ENCODE peak calls at places on chromosomes 1 and 21, in six cellular contexts. J, Z, F, M, X and E are unnamed samples.
A peak's percentile ranks its signal among the peaks of the same experiment; 100 is the strongest.

GRCh38 chr1:245880754-245881403 is 626.2 kb downstream of the SMYD3 start:
- DNase-seq in X (no peak), J (no peak), Z (no peak), F (no peak), M (no peak), E (no peak)

GRCh38 chr1:21050031-21050430 is 126.7 kb downstream of the EIF4G3 start:
- DNase-seq in X (no peak), J (no peak), Z (no peak), F (no peak), M (no peak), E (no peak)

GRCh38 chr1:22710688-22711024 is at the start of gene EPHB2:
- DNase-seq in J (no peak), X (peak; percentile 96), F (peak; percentile 27), Z (no peak), M (no peak), E (no peak)

GRCh38 chr1:34844252-34844634 is 15.3 kb downstream of the SMIM12 start:
- DNase-seq in M (no peak), F (no peak), J (no peak), Z (no peak), X (no peak), E (no peak)

GRCh38 chr21:46117586-46118304 is 19.8 kb downstream of the COL6A2 start:
- DNase-seq in X (peak; percentile 32), F (no peak), M (no peak), Z (no peak), J (peak; percentile 63), E (peak; percentile 77)

GRCh38 chr1:212045981-212046380 is 10.4 kb downstream of the DTL start:
- DNase-seq in J (no peak), M (no peak), F (no peak), Z (no peak), X (no peak), E (no peak)

GRCh38 chr1:27235827-27236226 is 1.4 kb downstream of the WDTC1 start:
- DNase-seq in J (no peak), M (no peak), F (no peak), X (no peak), Z (no peak), E (no peak)

GRCh38 chr1:158951956-158952355 is 20.6 kb downstream of the PYHIN1 start:
- DNase-seq in J (no peak), Z (no peak), F (no peak), M (no peak), X (no peak), E (no peak)

GRCh38 chr1:204107892-204108291 is 35.0 kb downstream of the SOX13 start:
- DNase-seq in F (no peak), Z (no peak), X (no peak), J (no peak), M (no peak), E (no peak)

GRCh38 chr1:14888374-14888773 is 265.2 kb upstream of the TMEM51 start:
- DNase-seq in J (no peak), X (no peak), F (no peak), Z (no peak), M (no peak), E (no peak)

GRCh38 chr1:117636637-117637425 is 31.0 kb downstream of the TENT5C start:
- DNase-seq in X (no peak), Z (no peak), J (no peak), M (no peak), F (no peak), E (peak; percentile 34)

GRCh38 chr1:76989976-76990375 is 122.7 kb downstream of the ST6GALNAC5 start:
- DNase-seq in J (no peak), M (no peak), Z (no peak), F (no peak), X (no peak), E (no peak)

GRCh38 chr21:39184050-39184980 is 1.1 kb upstream of the PSMG1 start:
- DNase-seq in F (no peak), J (no peak), M (no peak), Z (no peak), X (no peak), E (no peak)

GRCh38 chr21:21664871-21665270 is 666.7 kb downstream of the NCAM2 start:
- DNase-seq in F (no peak), M (no peak), X (no peak), Z (no peak), J (no peak), E (no peak)

GRCh38 chr1:41444246-41444645 is 40.2 kb downstream of the EDN2 start:
- DNase-seq in F (no peak), X (no peak), J (no peak), Z (no peak), M (no peak), E (no peak)

GRCh38 chr21:44259082-44259705 is 2.5 kb downstream of the DNMT3L start:
- DNase-seq in X (no peak), F (no peak), Z (no peak), M (peak; percentile 77), J (no peak), E (no peak)

GRCh38 chr1:151641229-151641628 is 29.4 kb downstream of the SNX27 start:
- DNase-seq in J (no peak), M (no peak), F (no peak), Z (no peak), X (no peak), E (no peak)

GRCh38 chr1:236401698-236402097 is 7.6 kb downstream of the EDARADD start:
- DNase-seq in M (no peak), Z (no peak), F (no peak), X (no peak), J (no peak), E (no peak)

GRCh38 chr1:246503341-246503740 is 3.7 kb downstream of the SMYD3 start:
- DNase-seq in M (no peak), J (no peak), F (no peak), X (no peak), Z (no peak), E (no peak)

GRCh38 chr1:8162168-8162567 is 136.1 kb upstream of the ERRFI1 start:
- DNase-seq in Z (no peak), X (no peak), F (no peak), J (no peak), M (no peak), E (no peak)

GRCh38 chr1:159790237-159790917 is 9.6 kb downstream of the DUSP23 start:
- DNase-seq in F (no peak), X (peak; percentile 52), M (no peak), J (no peak), Z (no peak), E (no peak)

GRCh38 chr1:152179566-152179965 is 20.5 kb upstream of the RPTN start:
- DNase-seq in J (no peak), M (no peak), Z (no peak), X (no peak), F (no peak), E (no peak)

GRCh38 chr1:33876970-33877680 is 13.2 kb downstream of the HMGB4 start:
- DNase-seq in F (no peak), M (no peak), J (no peak), Z (no peak), X (no peak), E (no peak)

GRCh38 chr1:187665513-187665912 is 836.8 kb downstream of the PLA2G4A start:
- DNase-seq in J (no peak), F (no peak), Z (no peak), M (no peak), X (no peak), E (no peak)

GRCh38 chr21:42030311-42030710 is 20.2 kb upstream of the ZBTB21 start:
- DNase-seq in F (no peak), M (no peak), Z (no peak), X (no peak), J (peak; percentile 35), E (no peak)

GRCh38 chr21:36104306-36105300 is 30.3 kb upstream of the CBR3 start:
- DNase-seq in X (peak; percentile 33), M (no peak), Z (peak; percentile 51), J (no peak), F (peak; percentile 35), E (no peak)
- TF ChIP-seq POLR2AphosphoS5 in X (no peak), M (no peak), Z (no peak), J (no peak), F (no peak), E (no peak)

GRCh38 chr1:231583376-231583775 is 43.2 kb upstream of the DISC1 start:
- DNase-seq in J (no peak), Z (no peak), X (no peak), M (no peak), F (no peak), E (no peak)

GRCh38 chr1:231576804-231577718 is 48.6 kb downstream of the TSNAX start:
- DNase-seq in X (no peak), J (no peak), F (no peak), M (no peak), Z (no peak), E (no peak)

GRCh38 chr1:231580874-231581273 is 45.7 kb upstream of the DISC1 start:
- DNase-seq in X (peak; percentile 22), M (no peak), F (no peak), Z (no peak), J (no peak), E (no peak)

GRCh38 chr1:231584117-231584516 is 42.5 kb upstream of the DISC1 start:
- DNase-seq in X (peak; percentile 37), M (no peak), J (no peak), Z (no peak), F (no peak), E (no peak)

DNA sequence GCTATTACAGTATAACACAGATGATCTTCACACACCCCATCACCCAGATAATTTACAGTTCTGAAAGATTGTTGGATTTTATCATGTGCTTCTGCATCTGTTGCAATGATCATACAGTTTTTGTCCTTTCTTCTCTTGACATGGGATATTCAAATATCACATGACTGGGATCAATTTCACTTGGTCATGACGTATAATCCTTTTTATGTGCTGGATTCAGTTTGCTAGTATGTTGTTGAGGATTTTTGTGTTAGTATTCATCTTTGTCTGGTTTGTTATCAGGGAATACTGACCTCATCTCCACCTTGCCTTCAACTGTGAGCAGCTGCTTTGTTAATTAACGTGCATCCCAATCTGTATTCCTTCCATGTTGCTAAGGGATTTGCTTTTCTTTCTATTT is 44.7 kb upstream of the DISC1 start:
- DNase-seq in J (no peak), Z (no peak), X (no peak), M (no peak), F (no peak), E (no peak)
- TF ChIP-seq EP300 in J (no peak), Z (no peak), X (no peak), M (no peak), F (no peak), E (no peak)

DNA sequence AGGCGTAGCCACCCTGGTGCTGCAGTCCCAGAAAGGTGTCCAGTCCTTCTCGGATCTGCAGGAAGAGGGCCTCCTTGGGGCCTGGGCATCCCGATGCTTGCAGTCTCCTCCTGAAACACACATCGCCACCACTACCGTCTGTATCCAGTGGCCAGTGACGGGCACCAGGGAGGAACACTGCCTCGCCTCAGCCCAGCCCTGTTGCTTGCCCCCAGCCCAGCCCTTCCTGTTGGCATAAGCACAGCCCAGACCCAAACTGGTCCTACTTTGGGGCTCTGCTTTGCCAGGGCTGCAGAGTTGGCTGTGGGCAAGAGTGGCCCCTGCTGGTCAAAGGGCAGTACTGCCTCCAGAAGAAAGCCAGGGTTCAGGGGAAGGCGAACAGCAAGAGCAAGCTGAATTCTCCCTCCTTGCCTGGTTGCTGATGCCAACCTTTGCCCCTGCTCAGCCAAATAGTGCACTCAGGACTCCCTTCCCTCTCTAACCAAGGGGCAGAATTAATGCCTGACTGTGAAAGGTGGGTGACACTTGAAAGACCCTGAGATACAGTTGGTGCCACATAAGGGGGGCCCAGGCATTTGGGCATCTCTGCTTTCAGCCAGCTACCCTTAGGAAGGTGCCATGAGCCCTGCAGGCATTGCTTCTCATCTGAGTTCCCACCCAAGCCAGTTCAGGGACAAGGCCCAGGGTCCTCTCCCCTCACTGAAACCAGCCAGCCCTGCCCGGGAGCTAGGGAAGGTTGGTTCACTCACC is 11.1 kb upstream of the ARHGEF2 start:
- DNase-seq in Z (no peak), X (peak; percentile 85), F (peak; percentile 79), J (peak; percentile 90), M (peak; percentile 96), E (no peak)
- TF ChIP-seq POLR2AphosphoS5 in Z (no peak), X (no peak), F (peak; percentile 81), J (no peak), M (peak; percentile 71), E (peak; percentile 31)

GRCh38 chr1:11873954-11874562 is 15.3 kb upstream of the NPPB start:
- DNase-seq in J (no peak), F (no peak), X (no peak), M (no peak), Z (no peak), E (no peak)
- TF ChIP-seq EP300 in J (peak; percentile 89), F (peak; percentile 51), X (no peak), M (peak; percentile 51), Z (no peak), E (no peak)